ENCODE peak calls at places on chromosome 12, in nine cellular contexts. S is esophagus squamous epithelium, W is hepatic stellate cell, A is NCI-H748 treated with DMSO at 0.1 percent for 48 hours, K is DMS 273 treated with DMSO at 0.1 percent for 48 hours, I is HuH-7, M is endothelial cell, Y is nucleus accumbens, Q is nephron progenitor cell. X is an unnamed sample.

GRCh38 chr12:124387510-124387855 is 92.6 kb downstream of the RFLNA start:
- DNase-seq in S (no peak), W (no peak), A (no peak), K (peak), I (no peak), M (no peak), Y (no peak), Q (peak), X (no peak)

GRCh38 chr12:80624986-80625530 is 82.4 kb upstream of the MYF6 start:
- DNase-seq in S (no peak), W (no peak), A (no peak), K (no peak), I (no peak), M (no peak), Y (no peak), Q (no peak), X (no peak)

GRCh38 chr12:113980537-113981337 is 14.6 kb upstream of the RBM19 start:
- DNase-seq in S (no peak), W (peak), A (peak), K (peak), I (peak), M (peak), Y (peak), Q (peak), X (peak)

GRCh38 chr12:109253913-109254544 is 55.1 kb downstream of the FOXN4 start:
- DNase-seq in S (no peak), W (no peak), A (no peak), K (no peak), I (no peak), M (no peak), Y (no peak), Q (no peak), X (no peak)

GRCh38 chr12:46461907-46462605 is 89.5 kb upstream of the SLC38A2 start:
- DNase-seq in S (no peak), W (no peak), A (no peak), K (no peak), I (no peak), M (no peak), Y (no peak), Q (no peak), X (no peak)

GRCh38 chr12:131775904-131776889 is 52.0 kb upstream of the MMP17 start:
- DNase-seq in S (no peak), W (no peak), A (no peak), K (no peak), I (no peak), M (no peak), Y (no peak), Q (no peak), X (no peak)

GRCh38 chr12:47085815-47086252 is 6.1 kb upstream of the AMIGO2 start:
- DNase-seq in S (no peak), W (peak), A (peak), K (no peak), I (no peak), M (no peak), Y (no peak), Q (no peak), X (no peak)

GRCh38 chr12:115023279-115023678 is 339.3 kb upstream of the TBX3 start:
- DNase-seq in S (no peak), W (no peak), A (no peak), K (peak), I (no peak), M (no peak), Y (no peak), Q (no peak), X (no peak)

GRCh38 chr12:68971404-68971803 is 38.4 kb upstream of the CPM start:
- DNase-seq in S (no peak), W (peak), A (no peak), K (no peak), I (no peak), M (no peak), Y (no peak), Q (no peak), X (no peak)

GRCh38 chr12:131025939-131026702 is 72.4 kb downstream of the ADGRD1 start:
- DNase-seq in S (no peak), W (no peak), A (no peak), K (no peak), I (no peak), M (no peak), Y (no peak), Q (no peak), X (no peak)

GRCh38 chr12:101018540-101018939 is 191.5 kb downstream of the SLC5A8 start:
- DNase-seq in S (no peak), W (no peak), A (no peak), K (no peak), I (no peak), M (no peak), Y (no peak), Q (no peak), X (no peak)

GRCh38 chr12:122282066-122282465 is 15.8 kb upstream of the VPS33A start:
- DNase-seq in S (no peak), W (peak), A (no peak), K (no peak), I (no peak), M (no peak), Y (no peak), Q (no peak), X (peak)

GRCh38 chr12:77152623-77153193 is 87.3 kb upstream of the E2F7 start:
- DNase-seq in S (no peak), W (no peak), A (no peak), K (no peak), I (no peak), M (no peak), Y (no peak), Q (no peak), X (peak)

GRCh38 chr12:113929312-113929989 is 36.7 kb downstream of the RBM19 start:
- DNase-seq in S (no peak), W (no peak), A (no peak), K (no peak), I (no peak), M (no peak), Y (no peak), Q (no peak), X (no peak)

GRCh38 chr12:111788178-111788654 is 21.5 kb downstream of the ALDH2 start:
- DNase-seq in S (no peak), W (peak), A (no peak), K (no peak), I (peak), M (no peak), Y (no peak), Q (no peak), X (peak)

GRCh38 chr12:21815306-21816062 is 41.0 kb upstream of the KCNJ8 start:
- DNase-seq in S (no peak), W (peak), A (no peak), K (no peak), I (no peak), M (no peak), Y (no peak), Q (no peak), X (no peak)

GRCh38 chr12:98595152-98595988 is 1.9 kb downstream of the SLC25A3 start:
- DNase-seq in S (no peak), W (peak), A (no peak), K (no peak), I (no peak), M (no peak), Y (no peak), Q (no peak), X (no peak)

X was measured in neural progenitor cell.